ENCODE peak calls at places on chromosomes 5 and 9, in seven cellular contexts. U is kidney epithelial cell, W is transverse colon, D is ascending aorta, M is MM.1S, X is colonic mucosa, K is lower lobe of right lung. L is an unnamed sample. For H3K27me3, the result is how much of the 10 kb centered on the place peaks cover.

GRCh38 chr5:4905674-4906528 is 234.2 kb upstream of the ADAMTS16 start:
- DNase-seq in U (no peak), W (peak), D (no peak), M (no peak), X (peak), K (no peak), L (no peak)

GRCh38 chr9:16509946-16510504 is 360.4 kb downstream of the BNC2 start:
- DNase-seq in U (peak), W (no peak), D (no peak), M (no peak), X (no peak), K (no peak), L (no peak)

GRCh38 chr9:108869092-108869725 is 7.1 kb downstream of the ACTL7A start:
- DNase-seq in U (peak), W (no peak), D (no peak), M (no peak), X (no peak), K (no peak), L (no peak)

GRCh38 chr9:8531831-8532230 is 732.3 kb upstream of the DMAC1 start:
- DNase-seq in U (no peak), W (no peak), D (no peak), M (no peak), X (no peak), K (no peak), L (no peak)

GRCh38 chr9:136052991-136053756 is 41.9 kb downstream of the NACC2 start:
- DNase-seq in U (no peak), W (no peak), D (no peak), M (no peak), X (no peak), K (no peak), L (no peak)

GRCh38 chr5:74196233-74196632 is 444.3 kb downstream of the ENC1 start:
- DNase-seq in U (no peak), W (no peak), D (no peak), M (peak), X (no peak), K (no peak), L (no peak)

GRCh38 chr5:126544087-126544740 is 50.8 kb downstream of the ALDH7A1 start:
- DNase-seq in U (no peak), W (peak), D (no peak), M (peak), X (peak), K (no peak), L (no peak)

GRCh38 chr5:115888027-115888426 is 46.3 kb downstream of the AP3S1 start:
- DNase-seq in U (no peak), W (no peak), D (no peak), M (no peak), X (no peak), K (no peak), L (no peak)

GRCh38 chr9:127388037-127388855 is 8.7 kb upstream of the SLC2A8 start:
- DNase-seq in U (peak), W (peak), D (no peak), M (peak), X (peak), K (no peak), L (no peak)

GRCh38 chr5:137265457-137265856 is 233.7 kb downstream of the SPOCK1 start:
- DNase-seq in U (no peak), W (no peak), D (no peak), M (no peak), X (no peak), K (no peak), L (no peak)

DNA sequence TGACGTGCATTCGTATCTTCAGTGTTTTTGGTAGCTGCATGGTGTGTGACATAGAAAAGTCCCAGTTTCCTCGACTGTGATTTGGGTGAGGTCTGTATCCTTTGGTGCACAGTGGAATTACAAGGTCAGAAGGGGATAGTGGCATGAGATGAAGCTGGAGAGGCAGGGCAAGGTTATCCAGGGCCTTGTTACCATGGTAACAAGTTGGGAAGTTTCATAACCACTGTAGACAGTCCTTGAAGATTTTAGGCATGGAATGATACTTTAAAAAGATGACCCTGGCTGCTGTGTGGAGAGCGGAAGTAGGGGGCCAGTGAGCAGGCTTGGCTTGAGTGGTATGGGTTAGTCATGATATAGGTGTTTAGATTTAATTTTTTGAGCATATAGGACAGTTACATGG is 11.9 kb downstream of the EHMT1 start:
- DNase-seq in U (no peak), W (no peak), D (no peak), M (no peak), X (no peak), K (peak), L (no peak)
- H3K4me3 ChIP-seq in U (no peak), W (no peak), D (no peak), M (no peak), X (no peak), K (no peak), L (no peak)

DNA sequence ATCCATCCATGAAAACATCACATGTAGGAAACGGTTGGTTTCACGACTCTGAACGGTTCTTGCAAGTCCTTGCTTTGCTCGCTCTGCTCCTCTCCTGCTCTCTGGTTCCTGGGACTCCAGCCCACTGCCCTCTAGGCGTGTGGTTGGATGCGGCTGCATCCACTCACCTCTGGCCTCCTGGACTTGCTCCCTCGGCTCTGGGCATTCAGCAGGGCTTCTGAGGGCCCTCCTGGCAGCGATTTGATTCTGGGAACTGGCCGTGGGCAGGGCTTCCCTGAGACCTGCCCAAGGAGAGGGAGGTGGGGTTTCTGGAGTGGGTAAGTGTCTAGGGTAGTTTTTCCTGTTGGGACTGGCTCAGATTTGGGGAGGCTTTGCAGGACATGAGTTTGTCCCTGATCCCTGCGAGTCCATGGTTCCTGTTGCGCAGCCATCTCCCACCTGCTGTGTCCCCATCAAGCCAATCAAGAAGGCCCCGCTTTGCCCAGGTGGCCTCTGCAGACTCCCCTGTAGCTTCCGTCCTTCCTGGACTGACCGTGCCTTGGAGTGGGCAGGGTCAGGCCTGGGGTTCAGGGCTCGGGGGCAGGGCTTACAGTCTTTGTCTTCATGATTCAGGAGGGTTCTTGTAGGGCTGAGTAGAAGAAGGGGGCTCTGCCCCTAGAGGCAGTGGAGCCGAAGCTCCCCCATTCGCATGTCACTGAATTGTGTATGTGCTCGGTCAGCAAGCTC is 192.3 kb downstream of the CACNA1B start:
- DNase-seq in U (no peak), W (no peak), D (no peak), M (no peak), X (no peak), K (no peak), L (no peak)
- H3K27me3 ChIP-seq in U (under half), W (under half), D (under half), M (half or more), X (under half), K (under half), L (under half)

GRCh38 chr9:137459147-137459600 is at the start of gene NSMF:
- DNase-seq in U (no peak), W (peak), D (peak), M (peak), X (peak), K (peak), L (peak)
- H3K4me3 ChIP-seq in U (peak), W (peak), D (peak), M (peak), X (peak), K (peak), L (peak)

GRCh38 chr5:160296496-160296895 is 15.9 kb downstream of the CCNJL start:
- DNase-seq in U (no peak), W (no peak), D (no peak), M (no peak), X (no peak), K (no peak), L (no peak)

GRCh38 chr5:160293901-160294561 is 18.3 kb downstream of the CCNJL start:
- DNase-seq in U (no peak), W (no peak), D (no peak), M (no peak), X (no peak), K (peak), L (no peak)

GRCh38 chr5:160297776-160298175 is 14.6 kb downstream of the CCNJL start:
- DNase-seq in U (no peak), W (no peak), D (no peak), M (no peak), X (no peak), K (no peak), L (no peak)

GRCh38 chr5:160298189-160298588 is 14.2 kb downstream of the CCNJL start:
- DNase-seq in U (no peak), W (no peak), D (no peak), M (no peak), X (no peak), K (peak), L (no peak)

GRCh38 chr5:160297004-160297403 is 15.4 kb downstream of the CCNJL start:
- DNase-seq in U (no peak), W (no peak), D (no peak), M (no peak), X (no peak), K (no peak), L (no peak)
- H3K27me3 ChIP-seq in U (under half), W (under half), D (under half), M (under half), X (under half), K (under half), L (under half)

GRCh38 chr5:43033845-43034590 is 6.1 kb downstream of the ANXA2R start:
- DNase-seq in U (no peak), W (no peak), D (no peak), M (no peak), X (no peak), K (no peak), L (no peak)
- H3K4me3 ChIP-seq in U (peak), W (no peak), D (peak), M (no peak), X (no peak), K (no peak), L (peak)

L was measured in dorsolateral prefrontal cortex.